ENCODE peak calls at places on chromosomes 1 and 21, in eight cellular contexts. One of them, this sample, is unnamed.

GRCh38 chr1:37807220-37807554 is 403 bp upstream of the C1orf122 start:
- DNase-seq in IMR-90: no peak
- DNase-seq in dorsolateral prefrontal cortex: no peak
- DNase-seq in fibroblast of lung: no peak
- DNase-seq in esophagus squamous epithelium: no peak
- DNase-seq in CD8-positive, alpha-beta T cell: no peak
- DNase-seq in mesenchymal stem cell: no peak
- DNase-seq in AG04450: no peak
- DNase-seq in this sample: no peak

GRCh38 chr1:243745361-243745760 is 104.7 kb downstream of the AKT3 start:
- DNase-seq in esophagus squamous epithelium: no peak
- DNase-seq in dorsolateral prefrontal cortex: no peak
- DNase-seq in fibroblast of lung: peak; percentile 32
- DNase-seq in mesenchymal stem cell: peak; percentile 22
- DNase-seq in AG04450: no peak
- DNase-seq in CD8-positive, alpha-beta T cell: no peak
- DNase-seq in IMR-90: peak; percentile 33
- DNase-seq in this sample: no peak

GRCh38 chr1:89332461-89332860 is 31.4 kb upstream of the GBP6 start:
- DNase-seq in fibroblast of lung: no peak
- DNase-seq in mesenchymal stem cell: no peak
- DNase-seq in AG04450: no peak
- DNase-seq in dorsolateral prefrontal cortex: no peak
- DNase-seq in esophagus squamous epithelium: no peak
- DNase-seq in CD8-positive, alpha-beta T cell: no peak
- DNase-seq in IMR-90: no peak
- DNase-seq in this sample: no peak

GRCh38 chr1:13585599-13585965 is 1.9 kb downstream of the PDPN start:
- DNase-seq in esophagus squamous epithelium: no peak
- DNase-seq in AG04450: no peak
- DNase-seq in mesenchymal stem cell: no peak
- DNase-seq in fibroblast of lung: no peak
- DNase-seq in IMR-90: no peak
- DNase-seq in dorsolateral prefrontal cortex: no peak
- DNase-seq in CD8-positive, alpha-beta T cell: no peak
- DNase-seq in this sample: no peak

GRCh38 chr1:199073166-199073565 is 434.3 kb downstream of the PTPRC start:
- DNase-seq in CD8-positive, alpha-beta T cell: no peak
- DNase-seq in dorsolateral prefrontal cortex: no peak
- DNase-seq in fibroblast of lung: no peak
- DNase-seq in IMR-90: no peak
- DNase-seq in AG04450: no peak
- DNase-seq in mesenchymal stem cell: no peak
- DNase-seq in esophagus squamous epithelium: no peak
- DNase-seq in this sample: no peak

GRCh38 chr1:209585672-209586071 is 2.2 kb downstream of the CAMK1G start:
- DNase-seq in mesenchymal stem cell: peak; percentile 80
- DNase-seq in esophagus squamous epithelium: no peak
- DNase-seq in AG04450: no peak
- DNase-seq in IMR-90: no peak
- DNase-seq in CD8-positive, alpha-beta T cell: no peak
- DNase-seq in fibroblast of lung: peak; percentile 46
- DNase-seq in dorsolateral prefrontal cortex: peak; percentile 87
- DNase-seq in this sample: no peak

GRCh38 chr1:6275826-6276764 is 15.2 kb upstream of the GPR153 start:
- DNase-seq in esophagus squamous epithelium: no peak
- DNase-seq in dorsolateral prefrontal cortex: no peak
- DNase-seq in fibroblast of lung: peak; percentile 87
- DNase-seq in mesenchymal stem cell: peak; percentile 93
- DNase-seq in CD8-positive, alpha-beta T cell: no peak
- DNase-seq in IMR-90: peak; percentile 90
- DNase-seq in AG04450: peak; percentile 66
- DNase-seq in this sample: no peak

GRCh38 chr1:112268408-112268807 is 127.6 kb upstream of the CTTNBP2NL start:
- DNase-seq in esophagus squamous epithelium: no peak
- DNase-seq in fibroblast of lung: no peak
- DNase-seq in IMR-90: peak; percentile 1
- DNase-seq in mesenchymal stem cell: no peak
- DNase-seq in CD8-positive, alpha-beta T cell: no peak
- DNase-seq in AG04450: no peak
- DNase-seq in dorsolateral prefrontal cortex: no peak
- DNase-seq in this sample: no peak

GRCh38 chr1:183622884-183623785 is 12.4 kb downstream of the ARPC5 start:
- DNase-seq in CD8-positive, alpha-beta T cell: peak; percentile 41
- DNase-seq in mesenchymal stem cell: peak; percentile 64
- DNase-seq in AG04450: no peak
- DNase-seq in IMR-90: peak; percentile 78
- DNase-seq in fibroblast of lung: peak; percentile 80
- DNase-seq in dorsolateral prefrontal cortex: peak; percentile 49
- DNase-seq in esophagus squamous epithelium: no peak
- DNase-seq in this sample: no peak

GRCh38 chr1:192954705-192955265 is 104.4 kb downstream of the UCHL5 start:
- DNase-seq in IMR-90: no peak
- DNase-seq in dorsolateral prefrontal cortex: no peak
- DNase-seq in esophagus squamous epithelium: no peak
- DNase-seq in AG04450: no peak
- DNase-seq in fibroblast of lung: peak; percentile 19
- DNase-seq in mesenchymal stem cell: peak; percentile 59
- DNase-seq in CD8-positive, alpha-beta T cell: no peak
- DNase-seq in this sample: no peak

GRCh38 chr1:54706419-54706818 is 9.2 kb upstream of the TTC4 start:
- DNase-seq in dorsolateral prefrontal cortex: no peak
- DNase-seq in AG04450: no peak
- DNase-seq in esophagus squamous epithelium: no peak
- DNase-seq in mesenchymal stem cell: no peak
- DNase-seq in fibroblast of lung: no peak
- DNase-seq in IMR-90: no peak
- DNase-seq in CD8-positive, alpha-beta T cell: no peak
- DNase-seq in this sample: no peak

GRCh38 chr1:111605553-111605952 is 14.0 kb upstream of the RAP1A start:
- DNase-seq in CD8-positive, alpha-beta T cell: no peak
- DNase-seq in fibroblast of lung: peak; percentile 52
- DNase-seq in AG04450: no peak
- DNase-seq in dorsolateral prefrontal cortex: no peak
- DNase-seq in IMR-90: peak; percentile 36
- DNase-seq in esophagus squamous epithelium: no peak
- DNase-seq in mesenchymal stem cell: no peak
- DNase-seq in this sample: no peak

GRCh38 chr1:202957733-202958543 is at the start of gene ADIPOR1:
- DNase-seq in fibroblast of lung: peak; percentile 79
- DNase-seq in mesenchymal stem cell: peak; percentile 87
- DNase-seq in CD8-positive, alpha-beta T cell: peak; percentile 95
- DNase-seq in AG04450: no peak
- DNase-seq in IMR-90: peak; percentile 78
- DNase-seq in dorsolateral prefrontal cortex: peak; percentile 96
- DNase-seq in esophagus squamous epithelium: peak; percentile 60
- DNase-seq in this sample: peak; percentile 93

GRCh38 chr1:44220001-44220751 is 6.9 kb downstream of the DMAP1 start:
- DNase-seq in mesenchymal stem cell: peak; percentile 92
- DNase-seq in CD8-positive, alpha-beta T cell: no peak
- DNase-seq in dorsolateral prefrontal cortex: no peak
- DNase-seq in esophagus squamous epithelium: no peak
- DNase-seq in IMR-90: peak; percentile 89
- DNase-seq in fibroblast of lung: peak; percentile 54
- DNase-seq in AG04450: peak; percentile 54
- DNase-seq in this sample: no peak

GRCh38 chr1:90417139-90417538 is 300.0 kb downstream of the BARHL2 start:
- DNase-seq in AG04450: no peak
- DNase-seq in dorsolateral prefrontal cortex: no peak
- DNase-seq in CD8-positive, alpha-beta T cell: no peak
- DNase-seq in mesenchymal stem cell: peak; percentile 7
- DNase-seq in esophagus squamous epithelium: no peak
- DNase-seq in fibroblast of lung: no peak
- DNase-seq in IMR-90: no peak
- DNase-seq in this sample: no peak

GRCh38 chr1:231093158-231093922 is 53.3 kb upstream of the FAM89A start:
- DNase-seq in mesenchymal stem cell: no peak
- DNase-seq in fibroblast of lung: peak; percentile 15
- DNase-seq in AG04450: no peak
- DNase-seq in dorsolateral prefrontal cortex: no peak
- DNase-seq in IMR-90: no peak
- DNase-seq in esophagus squamous epithelium: no peak
- DNase-seq in CD8-positive, alpha-beta T cell: no peak
- DNase-seq in this sample: no peak

GRCh38 chr21:24280591-24280990 is 1326.7 kb downstream of the MRPL39 start:
- DNase-seq in CD8-positive, alpha-beta T cell: no peak
- DNase-seq in esophagus squamous epithelium: no peak
- DNase-seq in AG04450: peak; percentile 55
- DNase-seq in IMR-90: peak; percentile 79
- DNase-seq in fibroblast of lung: peak; percentile 56
- DNase-seq in dorsolateral prefrontal cortex: no peak
- DNase-seq in mesenchymal stem cell: no peak
- DNase-seq in this sample: no peak

GRCh38 chr21:35974801-35975200 is 85.5 kb downstream of the SETD4 start:
- DNase-seq in CD8-positive, alpha-beta T cell: no peak
- DNase-seq in mesenchymal stem cell: no peak
- DNase-seq in dorsolateral prefrontal cortex: no peak
- DNase-seq in AG04450: no peak
- DNase-seq in fibroblast of lung: peak; percentile 22
- DNase-seq in IMR-90: peak; percentile 28
- DNase-seq in esophagus squamous epithelium: no peak
- DNase-seq in this sample: no peak

GRCh38 chr1:161738627-161739287 is 10.8 kb upstream of the DUSP12 start:
- DNase-seq in IMR-90: peak; percentile 88
- DNase-seq in AG04450: peak; percentile 55
- DNase-seq in mesenchymal stem cell: peak; percentile 84
- DNase-seq in CD8-positive, alpha-beta T cell: peak; percentile 49
- DNase-seq in fibroblast of lung: peak; percentile 84
- DNase-seq in esophagus squamous epithelium: no peak
- DNase-seq in dorsolateral prefrontal cortex: no peak
- DNase-seq in this sample: peak; percentile 11
- H3K27ac ChIP-seq in IMR-90: no peak overlapping the region
- H3K27ac ChIP-seq in AG04450: no peak overlapping the region
- H3K27ac ChIP-seq in mesenchymal stem cell: no peak overlapping the region
- H3K27ac ChIP-seq in CD8-positive, alpha-beta T cell: no peak overlapping the region
- H3K27ac ChIP-seq in fibroblast of lung: no peak overlapping the region
- H3K27ac ChIP-seq in esophagus squamous epithelium: no peak overlapping the region
- H3K27ac ChIP-seq in dorsolateral prefrontal cortex: no peak overlapping the region
- H3K27ac ChIP-seq in this sample: no peak overlapping the region

DNA sequence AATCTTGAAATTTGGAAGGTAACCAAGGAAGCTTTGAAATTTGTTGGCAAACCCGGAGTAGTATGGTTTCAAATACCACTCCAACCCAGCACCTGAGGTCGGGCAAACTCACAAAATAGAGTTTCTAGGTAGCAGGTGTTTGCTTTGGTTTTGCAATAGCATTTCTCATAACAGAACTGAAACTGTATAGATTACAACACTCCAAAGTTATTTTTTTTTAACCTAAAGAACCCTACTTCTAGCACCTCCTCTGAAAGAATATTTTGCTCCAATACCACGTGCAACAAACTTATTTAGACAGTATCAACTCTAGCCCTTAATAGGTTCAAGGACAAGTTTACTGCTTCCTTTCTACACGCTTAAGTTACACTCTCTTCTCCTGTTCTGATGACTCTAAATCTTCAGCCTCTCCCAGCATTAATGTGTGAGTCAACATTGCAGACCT is 178.5 kb upstream of the FMN2 start:
- DNase-seq in IMR-90: no peak
- DNase-seq in dorsolateral prefrontal cortex: no peak
- DNase-seq in mesenchymal stem cell: no peak
- DNase-seq in CD8-positive, alpha-beta T cell: no peak
- DNase-seq in AG04450: no peak
- DNase-seq in esophagus squamous epithelium: no peak
- DNase-seq in fibroblast of lung: no peak
- DNase-seq in this sample: no peak
- H3K27ac ChIP-seq in IMR-90: no peak overlapping the region
- H3K27ac ChIP-seq in dorsolateral prefrontal cortex: no peak overlapping the region
- H3K27ac ChIP-seq in mesenchymal stem cell: no peak overlapping the region
- H3K27ac ChIP-seq in CD8-positive, alpha-beta T cell: no peak overlapping the region
- H3K27ac ChIP-seq in AG04450: no peak overlapping the region
- H3K27ac ChIP-seq in esophagus squamous epithelium: no peak overlapping the region
- H3K27ac ChIP-seq in fibroblast of lung: no peak overlapping the region
- H3K27ac ChIP-seq in this sample: no peak overlapping the region

GRCh38 chr1:61254629-61255323 is 172.4 kb downstream of the NFIA start:
- DNase-seq in fibroblast of lung: peak; percentile 79
- DNase-seq in mesenchymal stem cell: peak; percentile 64
- DNase-seq in dorsolateral prefrontal cortex: no peak
- DNase-seq in AG04450: no peak
- DNase-seq in esophagus squamous epithelium: no peak
- DNase-seq in IMR-90: peak; percentile 18
- DNase-seq in CD8-positive, alpha-beta T cell: no peak
- DNase-seq in this sample: no peak
- H3K27ac ChIP-seq in fibroblast of lung: no peak overlapping the region
- H3K27ac ChIP-seq in mesenchymal stem cell: no peak overlapping the region
- H3K27ac ChIP-seq in dorsolateral prefrontal cortex: peak overlapping the region; percentile 25
- H3K27ac ChIP-seq in AG04450: no peak overlapping the region
- H3K27ac ChIP-seq in esophagus squamous epithelium: peak overlapping the region; percentile 57
- H3K27ac ChIP-seq in IMR-90: no peak overlapping the region
- H3K27ac ChIP-seq in CD8-positive, alpha-beta T cell: no peak overlapping the region
- H3K27ac ChIP-seq in this sample: no peak overlapping the region

GRCh38 chr1:164647211-164647610 is 88.2 kb downstream of the PBX1 start:
- DNase-seq in fibroblast of lung: no peak
- DNase-seq in dorsolateral prefrontal cortex: no peak
- DNase-seq in mesenchymal stem cell: no peak
- DNase-seq in AG04450: no peak
- DNase-seq in CD8-positive, alpha-beta T cell: no peak
- DNase-seq in esophagus squamous epithelium: no peak
- DNase-seq in IMR-90: no peak
- DNase-seq in this sample: no peak

GRCh38 chr1:164651378-164651951 is 92.5 kb downstream of the PBX1 start:
- DNase-seq in IMR-90: peak; percentile 25
- DNase-seq in CD8-positive, alpha-beta T cell: peak; percentile 10
- DNase-seq in mesenchymal stem cell: peak; percentile 82
- DNase-seq in AG04450: no peak
- DNase-seq in fibroblast of lung: peak; percentile 83
- DNase-seq in esophagus squamous epithelium: no peak
- DNase-seq in dorsolateral prefrontal cortex: no peak
- DNase-seq in this sample: no peak

GRCh38 chr1:164648211-164649080 is 89.5 kb downstream of the PBX1 start:
- DNase-seq in fibroblast of lung: no peak
- DNase-seq in dorsolateral prefrontal cortex: no peak
- DNase-seq in IMR-90: peak; percentile 31
- DNase-seq in AG04450: no peak
- DNase-seq in esophagus squamous epithelium: no peak
- DNase-seq in CD8-positive, alpha-beta T cell: no peak
- DNase-seq in mesenchymal stem cell: no peak
- DNase-seq in this sample: no peak

GRCh38 chr1:164645921-164646320 is 86.9 kb downstream of the PBX1 start:
- DNase-seq in AG04450: no peak
- DNase-seq in dorsolateral prefrontal cortex: no peak
- DNase-seq in fibroblast of lung: no peak
- DNase-seq in IMR-90: no peak
- DNase-seq in esophagus squamous epithelium: no peak
- DNase-seq in CD8-positive, alpha-beta T cell: no peak
- DNase-seq in mesenchymal stem cell: no peak
- DNase-seq in this sample: no peak

DNA sequence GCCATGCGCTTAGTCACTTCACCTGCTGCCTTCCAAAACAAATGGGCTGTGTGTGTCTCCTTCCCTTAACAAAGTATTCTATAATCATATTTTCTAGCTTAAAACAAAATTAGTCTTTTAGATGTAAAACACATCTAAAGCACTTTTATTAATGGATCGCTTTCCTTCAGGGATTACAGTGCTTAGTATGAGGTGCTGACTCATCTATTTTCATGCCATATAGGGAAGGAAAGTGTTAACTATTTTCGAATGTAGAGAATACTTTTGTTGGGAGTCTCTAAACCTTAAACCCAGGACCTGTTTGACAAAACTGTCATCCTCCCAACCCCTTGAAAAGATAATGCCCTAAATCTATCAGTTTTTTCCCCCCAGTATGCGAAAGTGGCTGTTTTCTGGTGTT is 90.2 kb downstream of the PBX1 start:
- DNase-seq in CD8-positive, alpha-beta T cell: no peak
- DNase-seq in fibroblast of lung: no peak
- DNase-seq in dorsolateral prefrontal cortex: no peak
- DNase-seq in mesenchymal stem cell: no peak
- DNase-seq in AG04450: no peak
- DNase-seq in esophagus squamous epithelium: no peak
- DNase-seq in IMR-90: no peak
- DNase-seq in this sample: no peak
- H3K27ac ChIP-seq in CD8-positive, alpha-beta T cell: no peak overlapping the region
- H3K27ac ChIP-seq in fibroblast of lung: no peak overlapping the region
- H3K27ac ChIP-seq in dorsolateral prefrontal cortex: no peak overlapping the region
- H3K27ac ChIP-seq in mesenchymal stem cell: no peak overlapping the region
- H3K27ac ChIP-seq in AG04450: no peak overlapping the region
- H3K27ac ChIP-seq in esophagus squamous epithelium: peak overlapping the region; percentile 48
- H3K27ac ChIP-seq in IMR-90: no peak overlapping the region
- H3K27ac ChIP-seq in this sample: no peak overlapping the region

This sample was measured in effector memory CD4-positive, alpha-beta T cell.